ENCODE peak calls at places on chromosomes 12 and 14, in six cellular contexts. D is colonic mucosa; R is GOT3; Q is stimulated activated CD8-positive, alpha-beta memory T cell treated with anti-CD3 and anti-CD28 coated beads, Interleukin-7, amount 100 ng/mL, for 1 hour; V is kidney glomerular epithelial cell; M is substantia nigra. T is an unnamed sample.

GRCh38 chr12:39239484-39240143 is 203.3 kb downstream of the KIF21A start:
- DNase-seq in M (no peak), D (peak), Q (no peak), V (peak), R (no peak), T (peak)

GRCh38 chr12:12661086-12661485 is 34.9 kb downstream of the GPR19 start:
- DNase-seq in Q (no peak), R (no peak), M (no peak), D (no peak), V (peak), T (peak)

GRCh38 chr12:10636124-10636523 is 22.7 kb upstream of the MAGOHB start:
- DNase-seq in Q (no peak), M (no peak), D (peak), R (no peak), V (no peak), T (no peak)

GRCh38 chr12:62817556-62818271 is 117.2 kb downstream of the PPM1H start:
- DNase-seq in Q (no peak), R (no peak), V (peak), D (no peak), M (peak), T (peak)

GRCh38 chr14:49940805-49941421 is 48.0 kb downstream of the ARF6 start:
- DNase-seq in M (no peak), V (no peak), D (no peak), R (no peak), Q (no peak), T (peak)

GRCh38 chr12:53803703-53804102 is 51.9 kb upstream of the CISTR start:
- DNase-seq in V (no peak), Q (no peak), R (no peak), D (no peak), M (no peak), T (no peak)

GRCh38 chr12:10189653-10190052 is 10.8 kb downstream of the TMEM52B start:
- DNase-seq in R (no peak), M (peak), Q (no peak), D (no peak), V (no peak), T (peak)

GRCh38 chr14:67514650-67515385 is 18.3 kb upstream of the PLEKHH1 start:
- DNase-seq in M (peak), Q (peak), V (no peak), R (no peak), D (peak), T (peak)

GRCh38 chr12:110657747-110658146 is 31.2 kb downstream of the HVCN1 start:
- DNase-seq in D (no peak), M (peak), V (no peak), R (no peak), Q (no peak), T (no peak)